ENCODE peak calls at places on chromosomes 2 and 18, in six cellular contexts. One of them, this sample, is unnamed.
A peak's percentile ranks its signal among the peaks of the same experiment; 100 is the strongest.

GRCh38 chr2:156322681-156323211 is 9.8 kb downstream of the NR4A2 start:
- DNase-seq in endothelial cell of umbilical vein: no peak
- DNase-seq in transverse colon: no peak
- DNase-seq in GM12891: no peak
- DNase-seq in thyroid gland: no peak
- DNase-seq in breast epithelium: no peak
- DNase-seq in this sample: no peak

GRCh38 chr18:55588876-55589595 is 1.0 kb upstream of the TCF4 start:
- DNase-seq in endothelial cell of umbilical vein: peak; percentile 68
- DNase-seq in transverse colon: no peak
- DNase-seq in GM12891: no peak
- DNase-seq in thyroid gland: no peak
- DNase-seq in breast epithelium: no peak
- DNase-seq in this sample: no peak

GRCh38 chr2:24152413-24153197 is 22.2 kb upstream of the FAM228A start:
- DNase-seq in endothelial cell of umbilical vein: no peak
- DNase-seq in transverse colon: no peak
- DNase-seq in GM12891: no peak
- DNase-seq in thyroid gland: no peak
- DNase-seq in breast epithelium: no peak
- DNase-seq in this sample: no peak

GRCh38 chr2:193895226-193895625 is 1700.5 kb upstream of the TMEFF2 start:
- DNase-seq in endothelial cell of umbilical vein: peak; percentile 17
- DNase-seq in transverse colon: no peak
- DNase-seq in GM12891: no peak
- DNase-seq in thyroid gland: no peak
- DNase-seq in breast epithelium: no peak
- DNase-seq in this sample: no peak

GRCh38 chr18:8797206-8797605 is 91.8 kb downstream of the MTCL1 start:
- DNase-seq in endothelial cell of umbilical vein: peak; percentile 56
- DNase-seq in transverse colon: peak; percentile 34
- DNase-seq in GM12891: no peak
- DNase-seq in thyroid gland: no peak
- DNase-seq in breast epithelium: no peak
- DNase-seq in this sample: no peak

GRCh38 chr2:177306550-177306949 is 42.0 kb upstream of the NFE2L2 start:
- DNase-seq in endothelial cell of umbilical vein: no peak
- DNase-seq in transverse colon: no peak
- DNase-seq in GM12891: no peak
- DNase-seq in thyroid gland: no peak
- DNase-seq in breast epithelium: no peak
- DNase-seq in this sample: no peak

GRCh38 chr2:200406379-200406778 is 99.9 kb downstream of the SPATS2L start:
- DNase-seq in endothelial cell of umbilical vein: peak; percentile 85
- DNase-seq in transverse colon: no peak
- DNase-seq in GM12891: no peak
- DNase-seq in thyroid gland: no peak
- DNase-seq in breast epithelium: no peak
- DNase-seq in this sample: no peak

GRCh38 chr2:65057391-65058052 is 1.3 kb downstream of the CEP68 start:
- DNase-seq in endothelial cell of umbilical vein: peak; percentile 89
- DNase-seq in transverse colon: no peak
- DNase-seq in GM12891: peak; percentile 35
- DNase-seq in thyroid gland: no peak
- DNase-seq in breast epithelium: no peak
- DNase-seq in this sample: no peak

GRCh38 chr2:1047485-1047884 is 96.8 kb downstream of the SNTG2 start:
- DNase-seq in endothelial cell of umbilical vein: no peak
- DNase-seq in transverse colon: no peak
- DNase-seq in GM12891: no peak
- DNase-seq in thyroid gland: no peak
- DNase-seq in breast epithelium: no peak
- DNase-seq in this sample: no peak

GRCh38 chr2:237171396-237171795 is 85.7 kb downstream of the COPS8 start:
- DNase-seq in endothelial cell of umbilical vein: peak; percentile 58
- DNase-seq in transverse colon: no peak
- DNase-seq in GM12891: no peak
- DNase-seq in thyroid gland: peak; percentile 19
- DNase-seq in breast epithelium: no peak
- DNase-seq in this sample: no peak

GRCh38 chr2:46363535-46364170 is 66.4 kb downstream of the EPAS1 start:
- DNase-seq in endothelial cell of umbilical vein: peak; percentile 69
- DNase-seq in transverse colon: no peak
- DNase-seq in GM12891: no peak
- DNase-seq in thyroid gland: no peak
- DNase-seq in breast epithelium: no peak
- DNase-seq in this sample: no peak

GRCh38 chr2:111148925-111149324 is 28.2 kb downstream of the BCL2L11 start:
- DNase-seq in endothelial cell of umbilical vein: peak; percentile 93
- DNase-seq in transverse colon: no peak
- DNase-seq in GM12891: no peak
- DNase-seq in thyroid gland: no peak
- DNase-seq in breast epithelium: no peak
- DNase-seq in this sample: no peak

GRCh38 chr2:28369355-28369754 is 23.3 kb upstream of the FOSL2 start:
- DNase-seq in endothelial cell of umbilical vein: no peak
- DNase-seq in transverse colon: no peak
- DNase-seq in GM12891: no peak
- DNase-seq in thyroid gland: no peak
- DNase-seq in breast epithelium: no peak
- DNase-seq in this sample: no peak

GRCh38 chr2:168751104-168751768 is 51.2 kb upstream of the NOSTRIN start:
- DNase-seq in endothelial cell of umbilical vein: peak; percentile 11
- DNase-seq in transverse colon: no peak
- DNase-seq in GM12891: peak; percentile 3
- DNase-seq in thyroid gland: no peak
- DNase-seq in breast epithelium: no peak
- DNase-seq in this sample: no peak

GRCh38 chr18:79859314-79859713 is 61.6 kb downstream of the KCNG2 start:
- DNase-seq in endothelial cell of umbilical vein: no peak
- DNase-seq in transverse colon: no peak
- DNase-seq in GM12891: no peak
- DNase-seq in thyroid gland: no peak
- DNase-seq in breast epithelium: no peak
- DNase-seq in this sample: no peak

GRCh38 chr2:232781765-232782164 is 5.4 kb upstream of the KCNJ13 start:
- DNase-seq in endothelial cell of umbilical vein: peak; percentile 32
- DNase-seq in transverse colon: no peak
- DNase-seq in GM12891: no peak
- DNase-seq in thyroid gland: no peak
- DNase-seq in breast epithelium: no peak
- DNase-seq in this sample: no peak

GRCh38 chr18:51074605-51075004 is 44.6 kb downstream of the SMAD4 start:
- DNase-seq in endothelial cell of umbilical vein: no peak
- DNase-seq in transverse colon: no peak
- DNase-seq in GM12891: no peak
- DNase-seq in thyroid gland: no peak
- DNase-seq in breast epithelium: no peak
- DNase-seq in this sample: no peak
- TF ChIP-seq POLR2A in endothelial cell of umbilical vein: no peak
- TF ChIP-seq POLR2A in transverse colon: no peak
- TF ChIP-seq POLR2A in GM12891: no peak
- TF ChIP-seq POLR2A in thyroid gland: no peak
- TF ChIP-seq POLR2A in breast epithelium: no peak
- TF ChIP-seq POLR2A in this sample: no peak

GRCh38 chr2:43210467-43211303 is 15.7 kb downstream of the ZFP36L2 start:
- DNase-seq in endothelial cell of umbilical vein: no peak
- DNase-seq in transverse colon: peak; percentile 68
- DNase-seq in GM12891: no peak
- DNase-seq in thyroid gland: no peak
- DNase-seq in breast epithelium: no peak
- DNase-seq in this sample: peak; percentile 61
- TF ChIP-seq POLR2A in endothelial cell of umbilical vein: no peak
- TF ChIP-seq POLR2A in transverse colon: no peak
- TF ChIP-seq POLR2A in GM12891: no peak
- TF ChIP-seq POLR2A in thyroid gland: no peak
- TF ChIP-seq POLR2A in breast epithelium: no peak
- TF ChIP-seq POLR2A in this sample: no peak

GRCh38 chr2:71331581-71332412 is at the start of gene ZNF638:
- DNase-seq in endothelial cell of umbilical vein: peak; percentile 94
- DNase-seq in transverse colon: peak; percentile 94
- DNase-seq in GM12891: peak; percentile 93
- DNase-seq in thyroid gland: peak; percentile 92
- DNase-seq in breast epithelium: peak; percentile 90
- DNase-seq in this sample: peak; percentile 94
- TF ChIP-seq POLR2A in endothelial cell of umbilical vein: peak; percentile 89
- TF ChIP-seq POLR2A in transverse colon: peak; percentile 94
- TF ChIP-seq POLR2A in GM12891: peak; percentile 89
- TF ChIP-seq POLR2A in thyroid gland: peak; percentile 87
- TF ChIP-seq POLR2A in breast epithelium: peak; percentile 96
- TF ChIP-seq POLR2A in this sample: peak; percentile 80

DNA sequence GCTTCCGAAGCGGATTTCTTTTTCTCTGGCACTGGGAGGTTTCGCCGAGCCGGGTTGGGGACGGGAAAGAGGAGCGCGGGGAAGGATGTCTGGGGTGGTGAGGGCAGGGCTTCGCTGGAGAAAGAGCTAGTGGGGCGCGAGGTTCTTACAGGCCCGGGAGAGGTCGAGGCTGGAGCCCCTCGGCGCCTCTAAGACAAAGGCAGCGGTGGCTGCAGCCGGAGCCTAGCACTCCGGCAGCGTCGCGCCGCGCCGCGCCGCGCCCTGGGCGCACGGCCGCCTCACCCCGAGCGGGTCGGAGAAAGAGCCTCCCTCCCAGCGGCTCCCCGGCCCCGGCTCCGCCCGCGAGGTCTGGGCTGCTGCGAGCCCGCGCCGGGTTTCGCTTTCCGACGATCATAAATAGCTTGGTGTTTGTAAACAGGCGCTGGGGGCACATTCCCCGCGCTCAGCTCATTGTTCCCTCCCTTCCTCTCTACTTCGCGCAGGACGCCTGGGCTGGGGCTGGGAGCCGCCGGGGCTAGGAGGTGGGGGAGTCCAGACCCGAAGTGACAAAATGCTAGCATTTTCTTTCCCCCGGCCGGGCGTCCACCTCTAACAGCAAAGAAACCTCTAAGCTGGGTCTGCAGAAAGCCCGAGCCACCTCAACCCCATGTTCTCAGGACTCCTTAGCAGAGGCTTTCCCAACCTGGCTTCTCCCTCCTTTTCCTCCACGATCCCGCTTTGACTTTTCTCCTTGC is 813 bp upstream of the MEIS1 start:
- DNase-seq in endothelial cell of umbilical vein: peak; percentile 86
- DNase-seq in transverse colon: peak; percentile 53
- DNase-seq in GM12891: no peak
- DNase-seq in thyroid gland: peak; percentile 23
- DNase-seq in breast epithelium: no peak
- DNase-seq in this sample: peak; percentile 62
- TF ChIP-seq POLR2A in endothelial cell of umbilical vein: peak; percentile 75
- TF ChIP-seq POLR2A in transverse colon: no peak
- TF ChIP-seq POLR2A in GM12891: no peak
- TF ChIP-seq POLR2A in thyroid gland: no peak
- TF ChIP-seq POLR2A in breast epithelium: no peak
- TF ChIP-seq POLR2A in this sample: no peak

GRCh38 chr18:11947214-11948119 is 33.8 kb upstream of the IMPA2 start:
- DNase-seq in endothelial cell of umbilical vein: peak; percentile 97
- DNase-seq in transverse colon: peak; percentile 94
- DNase-seq in GM12891: peak; percentile 43
- DNase-seq in thyroid gland: peak; percentile 98
- DNase-seq in breast epithelium: peak; percentile 79
- DNase-seq in this sample: peak; percentile 93
- TF ChIP-seq POLR2A in endothelial cell of umbilical vein: peak; percentile 27
- TF ChIP-seq POLR2A in transverse colon: peak; percentile 61
- TF ChIP-seq POLR2A in GM12891: no peak
- TF ChIP-seq POLR2A in thyroid gland: peak; percentile 84
- TF ChIP-seq POLR2A in breast epithelium: no peak
- TF ChIP-seq POLR2A in this sample: no peak

This sample was measured in heart left ventricle.